ENCODE peak calls at places on chromosomes 16 and 17, in eight cellular contexts. D is stimulated activated CD4-positive, alpha-beta T cell treated with anti-CD3 and anti-CD28 coated beads, Interleukin-1b, Interleukin-23, amount 100 ng/mL, for 24 hours; V is ELR; Z is A673; A is effector memory CD4-positive, alpha-beta T cell; P is stimulated activated naive CD4-positive, alpha-beta T cell; I is stromal cell of bone marrow; G is AG20443. L is an unnamed sample.
A peak's percentile ranks its signal among the peaks of the same experiment; 100 is the strongest.

GRCh38 chr17:42163113-42163512 is 8.3 kb upstream of the RAB5C start:
- DNase-seq in V (peak; percentile 25), G (no peak), Z (no peak), I (no peak), P (peak; percentile 6), A (no peak), D (no peak), L (no peak)

GRCh38 chr17:81518113-81518784 is 5.7 kb upstream of the ACTG1 start:
- DNase-seq in I (no peak), D (no peak), A (no peak), P (no peak), G (no peak), Z (no peak), V (no peak), L (no peak)

GRCh38 chr16:73228649-73229048 is 180.7 kb upstream of the ZFHX3 start:
- DNase-seq in P (no peak), Z (no peak), D (no peak), I (peak; percentile 19), V (peak; percentile 67), A (no peak), G (peak; percentile 40), L (no peak)

GRCh38 chr17:64291268-64291851 is 28.3 kb upstream of the TEX2 start:
- DNase-seq in G (no peak), D (no peak), P (no peak), I (no peak), Z (peak; percentile 42), V (peak; percentile 51), A (no peak), L (no peak)

GRCh38 chr16:50303041-50303604 is 36.8 kb downstream of the ADCY7 start:
- DNase-seq in P (no peak), V (no peak), A (no peak), G (no peak), I (no peak), Z (no peak), D (no peak), L (peak; percentile 33)

GRCh38 chr17:7707446-7707845 is 2.4 kb downstream of the EFNB3 start:
- DNase-seq in D (no peak), Z (no peak), G (no peak), P (no peak), I (no peak), A (no peak), V (no peak), L (no peak)

GRCh38 chr16:55042556-55043432 is 112.1 kb downstream of the IRX5 start:
- DNase-seq in G (no peak), I (no peak), P (no peak), Z (no peak), D (no peak), V (no peak), A (no peak), L (no peak)

GRCh38 chr16:86882586-86883280 is 304.4 kb downstream of the FOXL1 start:
- DNase-seq in D (no peak), P (no peak), A (no peak), Z (peak; percentile 40), V (peak; percentile 60), G (peak; percentile 77), I (peak; percentile 80), L (no peak)

GRCh38 chr17:53061446-53061845 is 761.3 kb upstream of the KIF2B start:
- DNase-seq in V (no peak), P (no peak), Z (no peak), G (no peak), I (no peak), D (no peak), A (no peak), L (no peak)

GRCh38 chr17:63434951-63435571 is 11.0 kb downstream of the CYB561 start:
- DNase-seq in D (no peak), G (peak; percentile 32), P (peak; percentile 11), I (no peak), V (peak; percentile 61), A (peak; percentile 18), Z (peak; percentile 90), L (peak; percentile 92)

GRCh38 chr17:64073771-64074703 is 53.6 kb upstream of the ICAM2 start:
- DNase-seq in D (no peak), Z (no peak), I (no peak), G (no peak), V (no peak), P (no peak), A (no peak), L (no peak)

GRCh38 chr17:72715906-72716572 is 376.4 kb downstream of the SLC39A11 start:
- DNase-seq in I (peak; percentile 89), V (peak; percentile 99), G (peak; percentile 92), D (no peak), Z (peak; percentile 37), A (no peak), P (no peak), L (no peak)

GRCh38 chr16:65422934-65423333 is 301.1 kb upstream of the CDH11 start:
- DNase-seq in V (no peak), G (no peak), D (no peak), Z (no peak), A (no peak), I (no peak), P (no peak), L (no peak)

GRCh38 chr17:31100840-31101239 is 6.1 kb downstream of the NF1 start:
- DNase-seq in Z (no peak), D (no peak), P (no peak), V (no peak), A (no peak), G (no peak), I (no peak), L (no peak)

GRCh38 chr17:1764274-1764673 is 2.4 kb downstream of the SERPINF1 start:
- DNase-seq in D (no peak), V (no peak), G (peak; percentile 84), I (peak; percentile 82), A (peak; percentile 42), Z (no peak), P (peak; percentile 80), L (peak; percentile 86)

GRCh38 chr17:80474231-80474932 is 2.0 kb downstream of the NPTX1 start:
- DNase-seq in Z (peak; percentile 45), I (no peak), D (no peak), A (no peak), G (peak; percentile 53), P (no peak), V (peak; percentile 78), L (no peak)

GRCh38 chr16:3665508-3665907 is 11.0 kb downstream of the DNASE1 start:
- DNase-seq in I (no peak), P (peak; percentile 41), Z (no peak), D (no peak), A (no peak), G (no peak), V (no peak), L (no peak)

GRCh38 chr17:66511125-66511524 is 208.7 kb downstream of the PRKCA start:
- DNase-seq in V (no peak), A (no peak), I (no peak), P (no peak), Z (no peak), G (no peak), D (no peak), L (no peak)

GRCh38 chr17:40433551-40434384 is 9.5 kb upstream of the IGFBP4 start:
- DNase-seq in A (no peak), D (no peak), I (no peak), P (peak; percentile 19), Z (no peak), G (no peak), V (peak; percentile 45), L (peak; percentile 23)

GRCh38 chr17:3732171-3732570 is 8.5 kb downstream of the HASPIN start:
- DNase-seq in Z (no peak), G (peak; percentile 31), I (no peak), V (peak; percentile 37), D (no peak), A (no peak), P (no peak), L (no peak)

GRCh38 chr17:78613423-78613822 is 36.2 kb upstream of the DNAH17 start:
- DNase-seq in A (no peak), I (no peak), Z (no peak), V (no peak), D (no peak), G (no peak), P (no peak), L (no peak)

GRCh38 chr17:64358261-64358788 is 32.3 kb downstream of the PECAM1 start:
- DNase-seq in G (no peak), P (no peak), V (no peak), I (no peak), Z (no peak), A (no peak), D (no peak), L (no peak)

GRCh38 chr17:82367724-82368524 is 3.6 kb upstream of the UTS2R start:
- DNase-seq in D (no peak), P (no peak), A (no peak), V (peak; percentile 40), G (no peak), Z (peak; percentile 88), I (no peak), L (no peak)

GRCh38 chr17:80979547-80980378 is 11.9 kb upstream of the CHMP6 start:
- DNase-seq in D (no peak), G (no peak), Z (no peak), V (no peak), A (no peak), I (no peak), P (no peak), L (no peak)

GRCh38 chr17:60352071-60352470 is 39.9 kb downstream of the USP32 start:
- DNase-seq in Z (no peak), D (no peak), A (no peak), P (no peak), G (no peak), V (no peak), I (no peak), L (no peak)

GRCh38 chr16:2333772-2334379 is 6.7 kb downstream of the ABCA3 start:
- DNase-seq in G (peak; percentile 17), P (no peak), D (no peak), I (no peak), A (no peak), V (peak; percentile 53), Z (peak; percentile 71), L (no peak)

GRCh38 chr17:44310188-44310587 is 1.8 kb downstream of the RUNDC3A start:
- DNase-seq in P (no peak), I (no peak), D (no peak), V (no peak), G (no peak), Z (no peak), A (no peak), L (no peak)

GRCh38 chr16:67395458-67396158 is 2.3 kb upstream of the TPPP3 start:
- DNase-seq in Z (no peak), G (no peak), P (no peak), A (no peak), I (no peak), V (no peak), D (no peak), L (no peak)

GRCh38 chr16:71878911-71879310 is 5.1 kb downstream of the ZNF821 start:
- DNase-seq in G (no peak), P (no peak), D (no peak), I (no peak), Z (no peak), A (no peak), V (no peak), L (no peak)

GRCh38 chr17:73030501-73030911 is 62.0 kb downstream of the SLC39A11 start:
- DNase-seq in I (no peak), V (no peak), G (peak; percentile 79), A (no peak), P (no peak), Z (no peak), D (no peak), L (no peak)

GRCh38 chr16:2019919-2020831 is 590 bp downstream of the NPW start:
- DNase-seq in Z (peak; percentile 62), V (no peak), G (no peak), A (no peak), D (no peak), P (no peak), I (no peak), L (peak; percentile 79)

GRCh38 chr17:15649861-15650391 is 30.4 kb upstream of the FBXW10B start:
- DNase-seq in I (peak; percentile 26), V (peak; percentile 62), A (no peak), G (peak; percentile 45), P (no peak), D (no peak), Z (peak; percentile 41), L (peak; percentile 61)

L was measured in left lung.